ENCODE peak calls at places on chromosomes 16 and 17, in eight cellular contexts. C is cardiac muscle cell; J is AG10803; E is smooth muscle cell of the brain vasculature; P is tibial nerve; D is upper lobe of right lung; G is GM23338; T is stimulated activated CD8-positive, alpha-beta memory T cell treated with anti-CD3 and anti-CD28 coated beads, Interleukin-7, amount 100 ng/mL, for 1 hour. S is an unnamed sample.

GRCh38 chr17:43908111-43908721 is 880 bp upstream of the MPP2 start:
- DNase-seq in C (peak), J (peak), E (peak), P (peak), D (no peak), G (peak), T (no peak), S (peak)

GRCh38 chr16:19601083-19601976 is 45.8 kb downstream of the VPS35L start:
- DNase-seq in C (peak), J (peak), E (no peak), P (peak), D (no peak), G (peak), T (no peak), S (peak)

GRCh38 chr17:53736516-53737274 is 86.0 kb upstream of the KIF2B start:
- DNase-seq in C (no peak), J (no peak), E (no peak), P (no peak), D (no peak), G (no peak), T (no peak), S (no peak)

GRCh38 chr16:27795992-27796614 is 246.2 kb downstream of the KATNIP start:
- DNase-seq in C (peak), J (peak), E (no peak), P (peak), D (no peak), G (peak), T (no peak), S (no peak)

GRCh38 chr16:67942200-67942509 is 1.8 kb downstream of the LCAT start:
- DNase-seq in C (peak), J (peak), E (no peak), P (no peak), D (no peak), G (peak), T (no peak), S (peak)

GRCh38 chr17:35432176-35433074 is at the start of gene SLFN12:
- DNase-seq in C (peak), J (peak), E (peak), P (peak), D (no peak), G (peak), T (peak), S (no peak)

GRCh38 chr17:62750502-62751349 is 57.4 kb downstream of the MARCHF10 start:
- DNase-seq in C (no peak), J (no peak), E (no peak), P (no peak), D (no peak), G (peak), T (no peak), S (peak)

GRCh38 chr17:4520881-4521600 is 22.4 kb downstream of the SPNS2 start:
- DNase-seq in C (no peak), J (peak), E (no peak), P (no peak), D (peak), G (no peak), T (no peak), S (no peak)

GRCh38 chr16:55499951-55500350 is 8.9 kb upstream of the LPCAT2 start:
- DNase-seq in C (peak), J (peak), E (peak), P (peak), D (no peak), G (no peak), T (no peak), S (no peak)

GRCh38 chr16:81315271-81316175 is 761 bp downstream of the GAN start:
- DNase-seq in C (peak), J (peak), E (no peak), P (peak), D (peak), G (peak), T (no peak), S (peak)

GRCh38 chr16:75758215-75758614 is 31.9 kb upstream of the CPHXL start:
- DNase-seq in C (no peak), J (peak), E (no peak), P (no peak), D (no peak), G (no peak), T (no peak), S (no peak)

GRCh38 chr16:55711959-55712876 is 56.4 kb downstream of the SLC6A2 start:
- DNase-seq in C (peak), J (peak), E (peak), P (peak), D (peak), G (peak), T (peak), S (peak)

GRCh38 chr16:11597268-11597690 is 10.6 kb upstream of the LITAF start:
- DNase-seq in C (no peak), J (peak), E (no peak), P (no peak), D (no peak), G (no peak), T (no peak), S (no peak)

GRCh38 chr16:35414563-35414962 is 1955.2 kb downstream of the TP53TG3F start:
- DNase-seq in C (no peak), J (no peak), E (no peak), P (no peak), D (peak), G (no peak), T (no peak), S (no peak)

GRCh38 chr17:7307686-7308624 is 527 bp downstream of the EIF5A start:
- DNase-seq in C (peak), J (peak), E (no peak), P (no peak), D (peak), G (peak), T (no peak), S (peak)

GRCh38 chr17:76136276-76137025 is 4.6 kb downstream of the FOXJ1 start:
- DNase-seq in C (no peak), J (no peak), E (no peak), P (no peak), D (no peak), G (peak), T (no peak), S (peak)

GRCh38 chr17:57900991-57901743 is 51.3 kb upstream of the MRPS23 start:
- DNase-seq in C (no peak), J (no peak), E (no peak), P (no peak), D (no peak), G (no peak), T (no peak), S (no peak)

GRCh38 chr17:44360144-44360533 is 3.5 kb downstream of the FAM171A2 start:
- DNase-seq in C (no peak), J (no peak), E (no peak), P (no peak), D (no peak), G (no peak), T (no peak), S (no peak)

GRCh38 chr17:12665263-12666210 is at the start of gene MYOCD:
- DNase-seq in C (peak), J (no peak), E (no peak), P (no peak), D (peak), G (peak), T (no peak), S (peak)

GRCh38 chr17:49843774-49844350 is 4.0 kb downstream of the TAC4 start:
- DNase-seq in C (no peak), J (no peak), E (no peak), P (no peak), D (peak), G (peak), T (no peak), S (no peak)

GRCh38 chr17:1275962-1276736 is 3.3 kb upstream of the TRARG1 start:
- DNase-seq in C (peak), J (peak), E (no peak), P (peak), D (peak), G (peak), T (peak), S (peak)

GRCh38 chr16:69763557-69763942 is 1.4 kb downstream of the WWP2 start:
- DNase-seq in C (no peak), J (no peak), E (no peak), P (no peak), D (no peak), G (no peak), T (no peak), S (no peak)

GRCh38 chr17:18250259-18250658 is 8.3 kb downstream of the FLII start:
- DNase-seq in C (no peak), J (no peak), E (no peak), P (no peak), D (no peak), G (peak), T (no peak), S (no peak)

GRCh38 chr16:4110680-4111079 is 5.6 kb downstream of the ADCY9 start:
- DNase-seq in C (no peak), J (no peak), E (no peak), P (no peak), D (peak), G (peak), T (no peak), S (no peak)

GRCh38 chr17:65561394-65562205 is at the start of gene AXIN2:
- DNase-seq in C (peak), J (peak), E (peak), P (peak), D (peak), G (peak), T (peak), S (peak)

GRCh38 chr17:64484380-64484779 is 12.5 kb downstream of the POLG2 start:
- DNase-seq in C (no peak), J (no peak), E (no peak), P (no peak), D (no peak), G (no peak), T (no peak), S (no peak)